ENCODE peak calls at places on chromosomes 6 and 20, in eight cellular contexts. M is dorsolateral prefrontal cortex, Q is hypothalamus, G is NCI-H1694 treated with DMSO at 0.1 percent for 48 hours, Y is PC-3, C is heart right ventricle, T is body of pancreas, L is left ventricle myocardium inferior. U is an unnamed sample.

GRCh38 chr6:137044366-137045220 is at the start of gene IL20RA:
- DNase-seq in M (no peak), Q (peak; percentile 32), G (no peak), Y (peak; percentile 38), C (peak; percentile 21), T (peak; percentile 48), L (peak; percentile 20), U (peak; percentile 35)

GRCh38 chr6:31144970-31145340 is 6.1 kb upstream of the PSORS1C2 start:
- DNase-seq in M (no peak), Q (no peak), G (no peak), Y (no peak), C (no peak), T (no peak), L (no peak), U (peak; percentile 69)

GRCh38 chr6:44666324-44666723 is 278.8 kb downstream of the CDC5L start:
- DNase-seq in M (no peak), Q (no peak), G (no peak), Y (no peak), C (no peak), T (no peak), L (no peak), U (no peak)

GRCh38 chr6:131024565-131024964 is 38.5 kb downstream of the EPB41L2 start:
- DNase-seq in M (no peak), Q (no peak), G (no peak), Y (no peak), C (no peak), T (no peak), L (no peak), U (no peak)

GRCh38 chr20:61387204-61387958 is 135.3 kb downstream of the CDH4 start:
- DNase-seq in M (no peak), Q (no peak), G (no peak), Y (no peak), C (no peak), T (peak; percentile 37), L (no peak), U (no peak)

GRCh38 chr6:127077886-127078285 is 40.6 kb upstream of the RSPO3 start:
- DNase-seq in M (no peak), Q (no peak), G (no peak), Y (no peak), C (no peak), T (no peak), L (no peak), U (no peak)

GRCh38 chr6:52135217-52135616 is 47.8 kb upstream of the PKHD1 start:
- DNase-seq in M (no peak), Q (no peak), G (no peak), Y (no peak), C (no peak), T (no peak), L (no peak), U (no peak)

GRCh38 chr6:117138920-117139319 is 126.4 kb upstream of the VGLL2 start:
- DNase-seq in M (no peak), Q (no peak), G (no peak), Y (no peak), C (peak; percentile 66), T (no peak), L (no peak), U (no peak)

GRCh38 chr6:87494761-87495422 is 22.1 kb downstream of the SLC35A1 start:
- DNase-seq in M (no peak), Q (no peak), G (no peak), Y (no peak), C (no peak), T (no peak), L (no peak), U (peak; percentile 66)

GRCh38 chr6:166600932-166601331 is 14.5 kb upstream of the RAMACL start:
- DNase-seq in M (no peak), Q (no peak), G (no peak), Y (no peak), C (no peak), T (no peak), L (no peak), U (no peak)

GRCh38 chr20:36614781-36615557 is 9.4 kb downstream of the RAB5IF start:
- DNase-seq in M (no peak), Q (no peak), G (no peak), Y (no peak), C (no peak), T (no peak), L (no peak), U (no peak)

GRCh38 chr20:23622839-23623343 is 14.9 kb downstream of the CST3 start:
- DNase-seq in M (no peak), Q (peak; percentile 19), G (no peak), Y (peak; percentile 92), C (peak; percentile 66), T (peak; percentile 61), L (peak; percentile 72), U (peak; percentile 68)

GRCh38 chr6:150606258-150607043 is 6.8 kb downstream of the PLEKHG1 start:
- DNase-seq in M (no peak), Q (peak; percentile 14), G (no peak), Y (no peak), C (no peak), T (no peak), L (no peak), U (no peak)

GRCh38 chr20:63501818-63502670 is 3.2 kb upstream of the EEF1A2 start:
- DNase-seq in M (peak; percentile 91), Q (peak; percentile 56), G (peak; percentile 16), Y (no peak), C (peak; percentile 85), T (peak; percentile 45), L (peak; percentile 81), U (no peak)

GRCh38 chr6:15755555-15755954 is 92.7 kb upstream of the DTNBP1 start:
- DNase-seq in M (no peak), Q (no peak), G (no peak), Y (no peak), C (no peak), T (no peak), L (no peak), U (no peak)

GRCh38 chr6:33410050-33410710 is 634 bp upstream of the PHF1 start:
- DNase-seq in M (peak; percentile 95), Q (peak; percentile 96), G (peak; percentile 92), Y (peak; percentile 98), C (peak; percentile 97), T (peak; percentile 97), L (peak; percentile 98), U (peak; percentile 98)

GRCh38 chr20:38926934-38927616 is 858 bp downstream of the FAM83D start:
- DNase-seq in M (no peak), Q (no peak), G (peak; percentile 10), Y (peak; percentile 22), C (no peak), T (no peak), L (no peak), U (no peak)

GRCh38 chr20:16368645-16369292 is 204.5 kb downstream of the KIF16B start:
- DNase-seq in M (no peak), Q (no peak), G (no peak), Y (peak; percentile 70), C (no peak), T (no peak), L (no peak), U (no peak)

GRCh38 chr20:19993937-19994667 is 23.1 kb upstream of the NAA20 start:
- DNase-seq in M (no peak), Q (no peak), G (no peak), Y (peak; percentile 94), C (peak; percentile 60), T (no peak), L (peak; percentile 49), U (no peak)

GRCh38 chr6:170026272-170027110 is 264.4 kb downstream of the DLL1 start:
- DNase-seq in M (no peak), Q (no peak), G (no peak), Y (peak; percentile 90), C (no peak), T (peak; percentile 91), L (no peak), U (peak; percentile 59)

GRCh38 chr6:29924287-29924686 is 18.0 kb upstream of the HLA-A start:
- DNase-seq in M (no peak), Q (no peak), G (no peak), Y (no peak), C (no peak), T (no peak), L (no peak), U (no peak)

GRCh38 chr6:80439721-80440488 is 333.4 kb downstream of the BCKDHB start:
- DNase-seq in M (no peak), Q (no peak), G (no peak), Y (peak; percentile 81), C (no peak), T (no peak), L (no peak), U (no peak)